ENCODE peak calls at places on chromosomes 6 and 20, in seven cellular contexts. P is AG08395; F is stimulated activated CD8-positive, alpha-beta memory T cell treated with anti-CD3 and anti-CD28 coated beads, Interleukin-2, amount 100 ng/mL, for 48 hours; L is left ventricle myocardium superior; O is ovary; U is hypothalamus; E is COR-L47. Z is an unnamed sample.

GRCh38 chr6:138431276-138432062 is 27.4 kb downstream of the HEBP2 start:
- DNase-seq in E (no peak), O (no peak), F (no peak), L (no peak), P (no peak), U (no peak), Z (no peak)

GRCh38 chr6:21295846-21296245 is 297.7 kb upstream of the SOX4 start:
- DNase-seq in O (no peak), E (no peak), U (no peak), P (no peak), L (no peak), F (no peak), Z (no peak)

GRCh38 chr6:75223461-75223860 is 17.6 kb upstream of the COL12A1 start:
- DNase-seq in E (no peak), F (no peak), O (no peak), U (no peak), P (no peak), L (no peak), Z (no peak)

GRCh38 chr20:57244627-57245214 is 21.7 kb downstream of the BMP7 start:
- DNase-seq in L (no peak), F (no peak), O (no peak), E (no peak), U (no peak), P (no peak), Z (no peak)

GRCh38 chr6:56510984-56511531 is 131.6 kb downstream of the DST start:
- DNase-seq in U (no peak), O (no peak), F (no peak), E (peak; percentile 24), L (no peak), P (no peak), Z (no peak)

GRCh38 chr20:33602826-33603590 is 59.1 kb upstream of the C20orf144 start:
- DNase-seq in P (no peak), U (no peak), E (no peak), O (no peak), F (no peak), L (no peak), Z (no peak)

GRCh38 chr20:64261138-64261537 is 5.6 kb downstream of the PCMTD2 start:
- DNase-seq in E (no peak), O (peak; percentile 74), P (peak; percentile 65), L (no peak), F (no peak), U (no peak), Z (peak; percentile 88)

GRCh38 chr6:170360476-170360875 is 53.9 kb downstream of the FAM120B start:
- DNase-seq in F (no peak), P (no peak), O (no peak), L (no peak), U (no peak), E (no peak), Z (no peak)

GRCh38 chr20:32337937-32338661 is 20.0 kb upstream of the ASXL1 start:
- DNase-seq in E (no peak), O (no peak), F (no peak), U (no peak), L (no peak), P (no peak), Z (no peak)

GRCh38 chr20:32028647-32029372 is 18.6 kb downstream of the CCM2L start:
- DNase-seq in P (no peak), E (no peak), U (no peak), L (no peak), O (no peak), F (no peak), Z (no peak)

GRCh38 chr20:854601-855000 is 21.1 kb downstream of the FAM110A start:
- DNase-seq in P (no peak), L (no peak), E (no peak), F (no peak), O (no peak), U (no peak), Z (no peak)

GRCh38 chr6:16756660-16757270 is 4.5 kb downstream of the ATXN1 start:
- DNase-seq in F (no peak), E (no peak), P (no peak), L (no peak), O (no peak), U (no peak), Z (no peak)

GRCh38 chr6:138728672-138729071 is 44.9 kb upstream of the CCDC28A start:
- DNase-seq in U (no peak), P (no peak), O (no peak), E (no peak), F (no peak), L (no peak), Z (no peak)

GRCh38 chr6:21831531-21832291 is 238.2 kb downstream of the SOX4 start:
- DNase-seq in U (no peak), E (no peak), O (no peak), F (no peak), L (no peak), P (peak; percentile 46), Z (no peak)

GRCh38 chr6:107536183-107536582 is 46.3 kb downstream of the SOBP start:
- DNase-seq in E (no peak), F (no peak), L (no peak), U (no peak), O (no peak), P (no peak), Z (no peak)

GRCh38 chr6:161850572-161850971 is 576.7 kb upstream of the AGPAT4 start:
- DNase-seq in F (no peak), L (no peak), E (no peak), P (peak; percentile 5), U (no peak), O (no peak), Z (no peak)

GRCh38 chr6:11762782-11763459 is 15.7 kb downstream of the ADTRP start:
- DNase-seq in F (no peak), E (no peak), O (no peak), L (no peak), P (no peak), U (no peak), Z (no peak)

GRCh38 chr6:169026175-169026574 is 227.5 kb downstream of the THBS2 start:
- DNase-seq in L (no peak), O (peak; percentile 53), E (no peak), F (no peak), U (no peak), P (peak; percentile 20), Z (no peak)

GRCh38 chr6:45422541-45423110 is 44.9 kb upstream of the SUPT3H start:
- DNase-seq in L (peak; percentile 60), P (peak; percentile 20), O (peak; percentile 44), F (peak; percentile 35), U (no peak), E (peak; percentile 38), Z (peak; percentile 78)

Z was measured in sigmoid colon.